ENCODE peak calls at places on chromosomes 12 and 14, in eight cellular contexts. One of them, this sample, is unnamed.

GRCh38 chr14:44154889-44155288 is 352.2 kb downstream of the FSCB start:
- DNase-seq in neural progenitor cell: no peak
- DNase-seq in GM23338: no peak
- DNase-seq in endothelial cell of umbilical vein: no peak
- DNase-seq in H9: no peak
- DNase-seq in HCT116: no peak
- DNase-seq in hepatocyte: no peak
- DNase-seq in OCI-LY7: no peak
- DNase-seq in this sample: no peak

GRCh38 chr14:102589761-102590290 is 2.6 kb upstream of the RCOR1 start:
- DNase-seq in hepatocyte: no peak
- DNase-seq in HCT116: no peak
- DNase-seq in endothelial cell of umbilical vein: no peak
- DNase-seq in H9: no peak
- DNase-seq in GM23338: peak; percentile 42
- DNase-seq in OCI-LY7: no peak
- DNase-seq in neural progenitor cell: no peak
- DNase-seq in this sample: no peak

GRCh38 chr12:12561305-12562015 is 1.2 kb downstream of the DUSP16 start:
- DNase-seq in HCT116: no peak
- DNase-seq in neural progenitor cell: peak; percentile 77
- DNase-seq in hepatocyte: no peak
- DNase-seq in H9: peak; percentile 65
- DNase-seq in OCI-LY7: peak; percentile 53
- DNase-seq in endothelial cell of umbilical vein: no peak
- DNase-seq in GM23338: peak; percentile 62
- DNase-seq in this sample: peak; percentile 56

GRCh38 chr12:122687091-122687490 is 16.1 kb downstream of the HCAR2 start:
- DNase-seq in GM23338: no peak
- DNase-seq in HCT116: no peak
- DNase-seq in OCI-LY7: no peak
- DNase-seq in hepatocyte: peak; percentile 74
- DNase-seq in endothelial cell of umbilical vein: no peak
- DNase-seq in H9: no peak
- DNase-seq in neural progenitor cell: no peak
- DNase-seq in this sample: peak; percentile 20

GRCh38 chr14:102938191-102938590 is 15.7 kb downstream of the AMN start:
- DNase-seq in neural progenitor cell: no peak
- DNase-seq in endothelial cell of umbilical vein: no peak
- DNase-seq in HCT116: no peak
- DNase-seq in hepatocyte: no peak
- DNase-seq in H9: peak; percentile 8
- DNase-seq in OCI-LY7: no peak
- DNase-seq in GM23338: no peak
- DNase-seq in this sample: no peak

GRCh38 chr14:89372156-89372555 is 44.9 kb downstream of the FOXN3 start:
- DNase-seq in GM23338: no peak
- DNase-seq in HCT116: no peak
- DNase-seq in H9: no peak
- DNase-seq in endothelial cell of umbilical vein: no peak
- DNase-seq in neural progenitor cell: no peak
- DNase-seq in OCI-LY7: no peak
- DNase-seq in hepatocyte: no peak
- DNase-seq in this sample: peak; percentile 25

GRCh38 chr12:25781223-25781622 is 177.3 kb upstream of the RASSF8 start:
- DNase-seq in hepatocyte: no peak
- DNase-seq in neural progenitor cell: no peak
- DNase-seq in H9: no peak
- DNase-seq in HCT116: no peak
- DNase-seq in OCI-LY7: no peak
- DNase-seq in GM23338: no peak
- DNase-seq in endothelial cell of umbilical vein: no peak
- DNase-seq in this sample: no peak

GRCh38 chr12:6018265-6018664 is 73.2 kb upstream of the ANO2 start:
- DNase-seq in hepatocyte: no peak
- DNase-seq in neural progenitor cell: no peak
- DNase-seq in HCT116: no peak
- DNase-seq in endothelial cell of umbilical vein: no peak
- DNase-seq in GM23338: no peak
- DNase-seq in H9: no peak
- DNase-seq in OCI-LY7: no peak
- DNase-seq in this sample: no peak

GRCh38 chr12:123741937-123742572 is 20.0 kb upstream of the DNAH10 start:
- DNase-seq in OCI-LY7: no peak
- DNase-seq in hepatocyte: no peak
- DNase-seq in H9: no peak
- DNase-seq in neural progenitor cell: no peak
- DNase-seq in endothelial cell of umbilical vein: no peak
- DNase-seq in GM23338: no peak
- DNase-seq in HCT116: no peak
- DNase-seq in this sample: no peak

GRCh38 chr12:101884174-101884573 is 6.8 kb downstream of the DRAM1 start:
- DNase-seq in hepatocyte: no peak
- DNase-seq in neural progenitor cell: no peak
- DNase-seq in endothelial cell of umbilical vein: no peak
- DNase-seq in GM23338: no peak
- DNase-seq in HCT116: no peak
- DNase-seq in OCI-LY7: no peak
- DNase-seq in H9: no peak
- DNase-seq in this sample: no peak

GRCh38 chr14:71089974-71090373 is 182.7 kb downstream of the PCNX1 start:
- DNase-seq in neural progenitor cell: no peak
- DNase-seq in H9: no peak
- DNase-seq in GM23338: no peak
- DNase-seq in OCI-LY7: no peak
- DNase-seq in hepatocyte: no peak
- DNase-seq in HCT116: no peak
- DNase-seq in endothelial cell of umbilical vein: no peak
- DNase-seq in this sample: peak; percentile 26

GRCh38 chr12:108939594-108939993 is 59.7 kb downstream of the DAO start:
- DNase-seq in hepatocyte: peak; percentile 34
- DNase-seq in neural progenitor cell: peak; percentile 56
- DNase-seq in endothelial cell of umbilical vein: peak; percentile 10
- DNase-seq in H9: peak; percentile 57
- DNase-seq in GM23338: peak; percentile 69
- DNase-seq in HCT116: peak; percentile 34
- DNase-seq in OCI-LY7: peak; percentile 76
- DNase-seq in this sample: peak; percentile 6

GRCh38 chr12:46442239-46442638 is 69.7 kb upstream of the SLC38A2 start:
- DNase-seq in endothelial cell of umbilical vein: peak; percentile 49
- DNase-seq in hepatocyte: no peak
- DNase-seq in GM23338: no peak
- DNase-seq in H9: no peak
- DNase-seq in OCI-LY7: no peak
- DNase-seq in neural progenitor cell: no peak
- DNase-seq in HCT116: no peak
- DNase-seq in this sample: peak; percentile 50

GRCh38 chr12:5533368-5533767 is 101.5 kb downstream of the NTF3 start:
- DNase-seq in neural progenitor cell: no peak
- DNase-seq in OCI-LY7: no peak
- DNase-seq in H9: no peak
- DNase-seq in GM23338: no peak
- DNase-seq in hepatocyte: no peak
- DNase-seq in HCT116: no peak
- DNase-seq in endothelial cell of umbilical vein: no peak
- DNase-seq in this sample: no peak

GRCh38 chr14:61475316-61475715 is 153.9 kb downstream of the PRKCH start:
- DNase-seq in HCT116: peak; percentile 56
- DNase-seq in H9: no peak
- DNase-seq in hepatocyte: peak; percentile 86
- DNase-seq in endothelial cell of umbilical vein: peak; percentile 74
- DNase-seq in OCI-LY7: peak; percentile 91
- DNase-seq in GM23338: peak; percentile 88
- DNase-seq in neural progenitor cell: peak; percentile 86
- DNase-seq in this sample: peak; percentile 90

GRCh38 chr14:76812093-76812421 is 625 bp downstream of the ANGEL1 start:
- DNase-seq in HCT116: no peak
- DNase-seq in H9: no peak
- DNase-seq in neural progenitor cell: peak; percentile 38
- DNase-seq in hepatocyte: no peak
- DNase-seq in endothelial cell of umbilical vein: no peak
- DNase-seq in OCI-LY7: peak; percentile 49
- DNase-seq in GM23338: peak; percentile 34
- DNase-seq in this sample: no peak

GRCh38 chr14:76812422-76813383 is at the start of gene ANGEL1:
- DNase-seq in neural progenitor cell: peak; percentile 93
- DNase-seq in hepatocyte: peak; percentile 98
- DNase-seq in OCI-LY7: peak; percentile 98
- DNase-seq in H9: peak; percentile 97
- DNase-seq in GM23338: peak; percentile 98
- DNase-seq in endothelial cell of umbilical vein: peak; percentile 90
- DNase-seq in HCT116: peak; percentile 82
- DNase-seq in this sample: peak; percentile 93

GRCh38 chr14:76811561-76811960 is 1.1 kb downstream of the ANGEL1 start:
- DNase-seq in H9: no peak
- DNase-seq in OCI-LY7: no peak
- DNase-seq in GM23338: no peak
- DNase-seq in HCT116: no peak
- DNase-seq in endothelial cell of umbilical vein: peak; percentile 30
- DNase-seq in neural progenitor cell: peak; percentile 15
- DNase-seq in hepatocyte: no peak
- DNase-seq in this sample: no peak

GRCh38 chr14:76810525-76810924 is 2.2 kb downstream of the ANGEL1 start:
- DNase-seq in H9: no peak
- DNase-seq in endothelial cell of umbilical vein: no peak
- DNase-seq in hepatocyte: no peak
- DNase-seq in HCT116: no peak
- DNase-seq in OCI-LY7: no peak
- DNase-seq in GM23338: no peak
- DNase-seq in neural progenitor cell: no peak
- DNase-seq in this sample: no peak

GRCh38 chr14:76810953-76811400 is 1.7 kb downstream of the ANGEL1 start:
- DNase-seq in hepatocyte: peak; percentile 44
- DNase-seq in neural progenitor cell: peak; percentile 31
- DNase-seq in H9: no peak
- DNase-seq in HCT116: peak; percentile 13
- DNase-seq in endothelial cell of umbilical vein: peak; percentile 59
- DNase-seq in GM23338: peak; percentile 41
- DNase-seq in OCI-LY7: peak; percentile 56
- DNase-seq in this sample: peak; percentile 59
- H3K4me2 ChIP-seq in hepatocyte: peak overlapping the region; percentile 96
- H3K4me2 ChIP-seq in neural progenitor cell: peak overlapping the region; percentile 98
- H3K4me2 ChIP-seq in H9: peak overlapping the region; percentile 28
- H3K4me2 ChIP-seq in HCT116: peak overlapping the region; percentile 93
- H3K4me2 ChIP-seq in endothelial cell of umbilical vein: peak overlapping the region; percentile 98
- H3K4me2 ChIP-seq in GM23338: no peak overlapping the region
- H3K4me2 ChIP-seq in OCI-LY7: peak overlapping the region; percentile 94
- H3K4me2 ChIP-seq in this sample: peak overlapping the region; percentile 90

DNA sequence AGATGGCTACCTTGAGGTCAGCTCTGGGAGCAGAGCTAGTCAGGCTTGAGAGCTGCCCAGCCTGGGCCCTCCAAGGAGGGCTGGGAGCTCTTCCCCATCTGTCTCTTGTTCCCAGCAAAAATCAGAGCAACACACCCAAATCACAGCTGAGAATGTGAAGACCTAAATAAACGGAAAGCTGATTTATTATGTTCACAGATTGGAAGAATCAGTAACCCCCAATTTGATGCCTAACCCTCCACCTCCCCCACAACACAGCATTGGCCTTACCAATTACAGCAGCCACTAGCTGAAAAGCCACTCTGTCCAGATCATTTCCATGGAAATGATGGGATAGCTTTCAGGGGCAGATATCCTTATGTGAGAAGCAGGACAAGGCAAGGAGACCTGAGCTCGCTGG is 7.1 kb upstream of the ACTN1 start:
- DNase-seq in neural progenitor cell: no peak
- DNase-seq in H9: no peak
- DNase-seq in OCI-LY7: no peak
- DNase-seq in HCT116: no peak
- DNase-seq in GM23338: no peak
- DNase-seq in hepatocyte: no peak
- DNase-seq in endothelial cell of umbilical vein: no peak
- DNase-seq in this sample: no peak
- H2AFZ ChIP-seq in neural progenitor cell: no peak overlapping the region
- H2AFZ ChIP-seq in H9: no peak overlapping the region
- H2AFZ ChIP-seq in OCI-LY7: no peak overlapping the region
- H2AFZ ChIP-seq in HCT116: no peak overlapping the region
- H2AFZ ChIP-seq in GM23338: no peak overlapping the region
- H2AFZ ChIP-seq in hepatocyte: no peak overlapping the region
- H2AFZ ChIP-seq in endothelial cell of umbilical vein: no peak overlapping the region
- H2AFZ ChIP-seq in this sample: no peak overlapping the region

DNA sequence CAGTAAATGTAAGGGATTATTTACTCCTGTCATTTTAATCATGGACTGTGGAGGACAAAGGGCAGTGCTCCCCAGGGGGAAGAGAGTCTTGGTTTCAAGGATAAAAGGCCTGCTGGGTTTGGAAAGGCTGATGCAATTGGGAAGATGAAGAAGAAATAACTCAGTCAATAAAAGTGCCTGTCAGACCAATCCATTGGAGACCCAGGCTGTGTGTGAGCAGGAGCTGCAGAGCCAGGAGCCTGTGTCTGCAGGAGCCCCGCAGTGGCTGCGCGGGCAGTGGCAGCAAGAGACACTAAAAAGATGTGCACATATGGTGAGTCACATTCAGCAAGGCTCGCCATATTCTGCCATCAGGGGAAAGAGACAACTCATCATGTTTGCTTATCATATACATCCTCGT is 90.4 kb downstream of the CRACR2A start:
- DNase-seq in neural progenitor cell: peak; percentile 50
- DNase-seq in HCT116: no peak
- DNase-seq in GM23338: no peak
- DNase-seq in OCI-LY7: no peak
- DNase-seq in hepatocyte: no peak
- DNase-seq in endothelial cell of umbilical vein: no peak
- DNase-seq in H9: no peak
- DNase-seq in this sample: no peak
- TF ChIP-seq CTCF in neural progenitor cell: no peak
- TF ChIP-seq CTCF in HCT116: no peak
- TF ChIP-seq CTCF in GM23338: no peak
- TF ChIP-seq CTCF in OCI-LY7: no peak
- TF ChIP-seq CTCF in hepatocyte: no peak
- TF ChIP-seq CTCF in endothelial cell of umbilical vein: no peak
- TF ChIP-seq CTCF in H9: no peak
- TF ChIP-seq CTCF in this sample: no peak

GRCh38 chr14:104171948-104172347 is 33.6 kb downstream of the KIF26A start:
- DNase-seq in H9: no peak
- DNase-seq in endothelial cell of umbilical vein: no peak
- DNase-seq in HCT116: no peak
- DNase-seq in hepatocyte: no peak
- DNase-seq in OCI-LY7: no peak
- DNase-seq in GM23338: no peak
- DNase-seq in neural progenitor cell: no peak
- DNase-seq in this sample: no peak

GRCh38 chr14:104171029-104171697 is 32.8 kb downstream of the KIF26A start:
- DNase-seq in H9: peak; percentile 94
- DNase-seq in hepatocyte: peak; percentile 84
- DNase-seq in neural progenitor cell: peak; percentile 70
- DNase-seq in HCT116: no peak
- DNase-seq in OCI-LY7: no peak
- DNase-seq in endothelial cell of umbilical vein: no peak
- DNase-seq in GM23338: peak; percentile 73
- DNase-seq in this sample: no peak

GRCh38 chr14:104172880-104173279 is 34.5 kb downstream of the KIF26A start:
- DNase-seq in hepatocyte: no peak
- DNase-seq in endothelial cell of umbilical vein: no peak
- DNase-seq in H9: no peak
- DNase-seq in HCT116: no peak
- DNase-seq in OCI-LY7: no peak
- DNase-seq in GM23338: no peak
- DNase-seq in neural progenitor cell: no peak
- DNase-seq in this sample: no peak

GRCh38 chr14:104174051-104174450 is 35.7 kb downstream of the KIF26A start:
- DNase-seq in hepatocyte: no peak
- DNase-seq in endothelial cell of umbilical vein: no peak
- DNase-seq in H9: no peak
- DNase-seq in GM23338: no peak
- DNase-seq in neural progenitor cell: no peak
- DNase-seq in HCT116: no peak
- DNase-seq in OCI-LY7: no peak
- DNase-seq in this sample: no peak

GRCh38 chr14:104172349-104172748 is 34.0 kb downstream of the KIF26A start:
- DNase-seq in GM23338: no peak
- DNase-seq in H9: no peak
- DNase-seq in hepatocyte: no peak
- DNase-seq in endothelial cell of umbilical vein: no peak
- DNase-seq in neural progenitor cell: no peak
- DNase-seq in OCI-LY7: no peak
- DNase-seq in HCT116: no peak
- DNase-seq in this sample: no peak
- H3K4me2 ChIP-seq in GM23338: no peak overlapping the region
- H3K4me2 ChIP-seq in H9: no peak overlapping the region
- H3K4me2 ChIP-seq in hepatocyte: no peak overlapping the region
- H3K4me2 ChIP-seq in endothelial cell of umbilical vein: no peak overlapping the region
- H3K4me2 ChIP-seq in neural progenitor cell: no peak overlapping the region
- H3K4me2 ChIP-seq in OCI-LY7: no peak overlapping the region
- H3K4me2 ChIP-seq in HCT116: no peak overlapping the region
- H3K4me2 ChIP-seq in this sample: no peak overlapping the region

This sample was measured in fibroblast of lung.